ENCODE peak calls at places on chromosomes 13 and 19, in four cellular contexts. One of them, this sample, is unnamed.
A peak's percentile ranks its signal among the peaks of the same experiment; 100 is the strongest.

GRCh38 chr19:43229315-43229714 is 23.9 kb upstream of the PSG4 start:
- DNase-seq in GM12892: no peak
- DNase-seq in stomach: no peak
- DNase-seq in endothelial cell of umbilical vein: no peak
- DNase-seq in this sample: no peak

GRCh38 chr19:38735257-38735686 is 9.0 kb downstream of the CAPN12 start:
- DNase-seq in GM12892: no peak
- DNase-seq in stomach: peak; percentile 52
- DNase-seq in endothelial cell of umbilical vein: no peak
- DNase-seq in this sample: no peak

GRCh38 chr19:46878613-46879375 is 18.0 kb downstream of the ARHGAP35 start:
- DNase-seq in GM12892: no peak
- DNase-seq in stomach: no peak
- DNase-seq in endothelial cell of umbilical vein: peak; percentile 26
- DNase-seq in this sample: no peak

GRCh38 chr13:75635621-75636338 is at the start of gene LMO7:
- DNase-seq in GM12892: peak; percentile 63
- DNase-seq in stomach: peak; percentile 53
- DNase-seq in endothelial cell of umbilical vein: peak; percentile 15
- DNase-seq in this sample: peak; percentile 65

GRCh38 chr19:289651-290538 is 1.3 kb downstream of the PLPP2 start:
- DNase-seq in GM12892: no peak
- DNase-seq in stomach: peak; percentile 87
- DNase-seq in endothelial cell of umbilical vein: peak; percentile 35
- DNase-seq in this sample: peak; percentile 97

GRCh38 chr19:41541990-41542584 is 33.9 kb upstream of the CEACAM21 start:
- DNase-seq in GM12892: no peak
- DNase-seq in stomach: peak; percentile 73
- DNase-seq in endothelial cell of umbilical vein: peak; percentile 67
- DNase-seq in this sample: no peak

GRCh38 chr19:49832556-49832955 is 14.5 kb downstream of the MED25 start:
- DNase-seq in GM12892: no peak
- DNase-seq in stomach: no peak
- DNase-seq in endothelial cell of umbilical vein: no peak
- DNase-seq in this sample: no peak

GRCh38 chr13:73056054-73056962 is 2.5 kb upstream of the KLF5 start:
- DNase-seq in GM12892: no peak
- DNase-seq in stomach: no peak
- DNase-seq in endothelial cell of umbilical vein: peak; percentile 57
- DNase-seq in this sample: peak; percentile 31

GRCh38 chr19:8530061-8530679 is 16.2 kb upstream of the ZNF414 start:
- DNase-seq in GM12892: no peak
- DNase-seq in stomach: no peak
- DNase-seq in endothelial cell of umbilical vein: no peak
- DNase-seq in this sample: no peak

GRCh38 chr19:55392820-55393219 is 7.1 kb downstream of the RPL28 start:
- DNase-seq in GM12892: no peak
- DNase-seq in stomach: no peak
- DNase-seq in endothelial cell of umbilical vein: no peak
- DNase-seq in this sample: no peak

GRCh38 chr19:55390461-55390880 is 4.7 kb downstream of the RPL28 start:
- DNase-seq in GM12892: no peak
- DNase-seq in stomach: no peak
- DNase-seq in endothelial cell of umbilical vein: no peak
- DNase-seq in this sample: no peak

GRCh38 chr19:55391702-55392615 is 6.2 kb downstream of the RPL28 start:
- DNase-seq in GM12892: no peak
- DNase-seq in stomach: no peak
- DNase-seq in endothelial cell of umbilical vein: no peak
- DNase-seq in this sample: no peak

GRCh38 chr19:55389386-55390317 is 3.9 kb downstream of the RPL28 start:
- DNase-seq in GM12892: no peak
- DNase-seq in stomach: no peak
- DNase-seq in endothelial cell of umbilical vein: no peak
- DNase-seq in this sample: no peak

GRCh38 chr19:55391191-55391670 is 5.5 kb downstream of the RPL28 start:
- DNase-seq in GM12892: no peak
- DNase-seq in stomach: no peak
- DNase-seq in endothelial cell of umbilical vein: no peak
- DNase-seq in this sample: no peak
- TF ChIP-seq POLR2A in GM12892: peak; percentile 24
- TF ChIP-seq POLR2A in stomach: no peak
- TF ChIP-seq POLR2A in endothelial cell of umbilical vein: peak; percentile 66
- TF ChIP-seq POLR2A in this sample: peak; percentile 50

DNA sequence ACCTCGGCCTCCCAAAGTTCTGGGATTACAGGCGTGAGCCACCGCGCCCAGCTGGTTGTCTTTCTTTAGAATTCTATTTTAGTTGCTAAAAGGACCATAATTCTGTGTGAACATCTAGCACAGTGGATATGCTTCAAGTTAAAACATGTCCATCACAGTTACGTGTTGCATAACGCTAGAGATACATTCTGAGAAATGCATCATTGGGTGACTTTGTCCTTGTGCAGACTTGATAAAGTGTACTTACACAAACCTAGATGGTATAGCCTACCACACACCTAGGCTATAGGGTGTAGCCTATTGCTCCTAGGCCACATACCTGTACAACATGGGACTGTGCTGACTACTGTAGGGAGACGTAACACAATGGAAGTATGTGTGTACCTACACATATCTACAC is 35.4 kb downstream of the DOCK9 start:
- DNase-seq in GM12892: no peak
- DNase-seq in stomach: no peak
- DNase-seq in endothelial cell of umbilical vein: no peak
- DNase-seq in this sample: no peak
- TF ChIP-seq POLR2A in GM12892: no peak
- TF ChIP-seq POLR2A in stomach: no peak
- TF ChIP-seq POLR2A in endothelial cell of umbilical vein: no peak
- TF ChIP-seq POLR2A in this sample: no peak

DNA sequence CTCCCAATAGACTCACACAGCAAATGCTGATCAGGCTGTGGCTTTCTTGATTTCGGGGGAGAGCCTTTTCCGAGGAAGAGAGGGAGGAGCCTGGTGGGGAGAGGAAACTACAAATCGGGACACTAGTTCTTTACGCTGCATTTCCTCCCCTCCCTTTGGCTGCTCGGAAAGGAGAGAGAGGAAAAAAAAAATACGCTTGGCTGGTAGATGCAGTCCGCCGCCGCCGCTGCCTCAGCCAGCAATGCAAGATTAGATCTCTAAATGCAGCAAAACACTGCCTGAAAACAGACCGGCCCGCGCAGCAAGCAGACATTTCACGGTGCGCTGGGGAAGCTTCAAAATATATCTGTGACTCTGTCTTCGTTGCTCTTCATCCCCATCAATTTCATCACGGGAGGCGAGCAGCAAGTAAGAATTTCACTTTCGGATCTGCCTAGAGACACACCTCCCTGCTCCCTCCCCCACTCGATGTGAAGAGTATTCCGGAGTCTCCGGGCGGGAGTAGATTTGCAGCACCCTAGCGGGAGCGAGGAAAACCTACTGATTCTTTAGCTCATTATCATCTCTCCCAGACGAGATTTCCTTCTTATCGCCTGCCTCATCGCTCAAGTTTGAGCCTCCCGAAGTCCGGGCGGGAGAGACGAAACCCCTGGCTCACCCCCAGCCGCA is at the start of gene PCDH17:
- DNase-seq in GM12892: no peak
- DNase-seq in stomach: peak; percentile 34
- DNase-seq in endothelial cell of umbilical vein: peak; percentile 65
- DNase-seq in this sample: no peak
- TF ChIP-seq POLR2A in GM12892: no peak
- TF ChIP-seq POLR2A in stomach: no peak
- TF ChIP-seq POLR2A in endothelial cell of umbilical vein: no peak
- TF ChIP-seq POLR2A in this sample: no peak

DNA sequence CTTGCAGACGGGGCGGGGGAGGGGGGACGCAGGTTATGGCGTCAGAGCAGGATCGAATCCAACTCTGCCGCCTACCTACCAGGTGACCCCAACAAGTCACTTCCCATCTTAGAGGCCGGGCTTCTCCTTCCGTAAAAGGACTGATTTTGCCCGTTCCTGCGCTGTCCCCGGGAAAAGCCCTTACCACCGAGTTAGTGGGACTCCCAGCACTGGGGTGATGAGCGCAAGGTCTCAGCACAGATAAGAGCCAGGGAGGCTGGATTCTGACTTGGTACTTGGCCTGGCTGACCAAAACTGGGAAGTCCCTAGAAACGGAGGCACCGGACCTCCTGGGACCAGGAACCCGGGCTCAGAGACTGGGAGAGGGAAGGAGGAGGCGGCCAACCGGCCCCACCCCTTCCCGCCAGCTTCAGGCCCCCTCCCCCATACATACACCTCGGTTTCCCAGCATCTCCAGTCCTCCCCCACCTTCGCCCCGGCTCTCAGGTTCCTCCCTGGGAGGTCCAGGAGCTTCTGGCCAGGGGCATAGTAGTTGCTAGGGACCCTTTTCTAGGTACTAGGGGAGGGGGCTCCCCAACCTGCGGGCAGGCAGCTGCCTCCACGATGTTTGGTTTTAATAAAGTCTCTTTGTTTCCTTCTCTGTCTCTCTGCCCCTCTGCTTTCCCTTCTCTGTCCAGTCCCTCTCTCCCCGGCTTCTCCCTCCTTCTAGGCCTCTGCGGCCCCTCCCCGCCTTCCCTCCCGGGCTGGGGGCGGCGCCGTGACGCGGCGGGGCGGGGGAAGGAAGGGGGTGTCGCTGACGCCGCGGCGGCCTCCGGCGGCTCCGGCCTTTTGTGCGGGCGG is at the start of gene GRAMD1A:
- DNase-seq in GM12892: peak; percentile 94
- DNase-seq in stomach: peak; percentile 92
- DNase-seq in endothelial cell of umbilical vein: peak; percentile 87
- DNase-seq in this sample: peak; percentile 98
- TF ChIP-seq POLR2A in GM12892: no peak
- TF ChIP-seq POLR2A in stomach: peak; percentile 69
- TF ChIP-seq POLR2A in endothelial cell of umbilical vein: peak; percentile 84
- TF ChIP-seq POLR2A in this sample: peak; percentile 14

This sample was measured in H54.